ENCODE peak calls at places on chromosomes 16 and 17, in nine cellular contexts. One of them, this sample, is unnamed.

GRCh38 chr16:85136705-85137322 is 24.5 kb upstream of the CIBAR2 start:
- DNase-seq in aorta: no peak
- DNase-seq in BE2C: no peak
- DNase-seq in effector memory CD8-positive, alpha-beta T cell: no peak
- DNase-seq in foreskin fibroblast: peak; percentile 77
- DNase-seq in NCI-H1105: no peak
- DNase-seq in activated gamma-delta T cell treated with Interleukin-2 at 50 U/mL for 16 hours: no peak
- DNase-seq in Peyer's patch: peak; percentile 29
- DNase-seq in HTR-8/SVneo: no peak
- DNase-seq in this sample: no peak

GRCh38 chr17:45020354-45021138 is 30.9 kb downstream of the DCAKD start:
- DNase-seq in aorta: no peak
- DNase-seq in BE2C: peak; percentile 60
- DNase-seq in effector memory CD8-positive, alpha-beta T cell: no peak
- DNase-seq in foreskin fibroblast: peak; percentile 76
- DNase-seq in NCI-H1105: no peak
- DNase-seq in activated gamma-delta T cell treated with Interleukin-2 at 50 U/mL for 16 hours: no peak
- DNase-seq in Peyer's patch: no peak
- DNase-seq in HTR-8/SVneo: no peak
- DNase-seq in this sample: no peak

GRCh38 chr17:81191646-81192045 is 25.6 kb upstream of the AATK start:
- DNase-seq in aorta: no peak
- DNase-seq in BE2C: peak; percentile 10
- DNase-seq in effector memory CD8-positive, alpha-beta T cell: no peak
- DNase-seq in foreskin fibroblast: no peak
- DNase-seq in NCI-H1105: no peak
- DNase-seq in activated gamma-delta T cell treated with Interleukin-2 at 50 U/mL for 16 hours: no peak
- DNase-seq in Peyer's patch: no peak
- DNase-seq in HTR-8/SVneo: no peak
- DNase-seq in this sample: no peak

GRCh38 chr16:47947741-47948140 is 208.1 kb downstream of the ABCC12 start:
- DNase-seq in aorta: no peak
- DNase-seq in BE2C: no peak
- DNase-seq in effector memory CD8-positive, alpha-beta T cell: no peak
- DNase-seq in foreskin fibroblast: no peak
- DNase-seq in NCI-H1105: no peak
- DNase-seq in activated gamma-delta T cell treated with Interleukin-2 at 50 U/mL for 16 hours: no peak
- DNase-seq in Peyer's patch: no peak
- DNase-seq in HTR-8/SVneo: no peak
- DNase-seq in this sample: no peak

GRCh38 chr17:77617516-77617915 is 341.0 kb upstream of the TNRC6C start:
- DNase-seq in aorta: no peak
- DNase-seq in BE2C: no peak
- DNase-seq in effector memory CD8-positive, alpha-beta T cell: no peak
- DNase-seq in foreskin fibroblast: no peak
- DNase-seq in NCI-H1105: no peak
- DNase-seq in activated gamma-delta T cell treated with Interleukin-2 at 50 U/mL for 16 hours: no peak
- DNase-seq in Peyer's patch: no peak
- DNase-seq in HTR-8/SVneo: no peak
- DNase-seq in this sample: no peak

GRCh38 chr16:11949527-11949926 is 7.7 kb upstream of the NPIPB2 start:
- DNase-seq in aorta: no peak
- DNase-seq in BE2C: peak; percentile 27
- DNase-seq in effector memory CD8-positive, alpha-beta T cell: peak; percentile 3
- DNase-seq in foreskin fibroblast: peak; percentile 81
- DNase-seq in NCI-H1105: peak; percentile 40
- DNase-seq in activated gamma-delta T cell treated with Interleukin-2 at 50 U/mL for 16 hours: no peak
- DNase-seq in Peyer's patch: no peak
- DNase-seq in HTR-8/SVneo: peak; percentile 59
- DNase-seq in this sample: no peak

GRCh38 chr17:48723555-48724239 is 712 bp downstream of the PRAC2 start:
- DNase-seq in aorta: no peak
- DNase-seq in BE2C: no peak
- DNase-seq in effector memory CD8-positive, alpha-beta T cell: no peak
- DNase-seq in foreskin fibroblast: peak; percentile 63
- DNase-seq in NCI-H1105: no peak
- DNase-seq in activated gamma-delta T cell treated with Interleukin-2 at 50 U/mL for 16 hours: no peak
- DNase-seq in Peyer's patch: no peak
- DNase-seq in HTR-8/SVneo: no peak
- DNase-seq in this sample: no peak

GRCh38 chr16:30698816-30699614 is at the start of gene SRCAP:
- DNase-seq in aorta: peak; percentile 96
- DNase-seq in BE2C: peak; percentile 83
- DNase-seq in effector memory CD8-positive, alpha-beta T cell: peak; percentile 72
- DNase-seq in foreskin fibroblast: peak; percentile 91
- DNase-seq in NCI-H1105: peak; percentile 75
- DNase-seq in activated gamma-delta T cell treated with Interleukin-2 at 50 U/mL for 16 hours: peak; percentile 74
- DNase-seq in Peyer's patch: peak; percentile 87
- DNase-seq in HTR-8/SVneo: peak; percentile 84
- DNase-seq in this sample: peak; percentile 79

GRCh38 chr16:85524630-85525463 is 88.3 kb upstream of the GSE1 start:
- DNase-seq in aorta: no peak
- DNase-seq in BE2C: peak; percentile 79
- DNase-seq in effector memory CD8-positive, alpha-beta T cell: no peak
- DNase-seq in foreskin fibroblast: peak; percentile 35
- DNase-seq in NCI-H1105: no peak
- DNase-seq in activated gamma-delta T cell treated with Interleukin-2 at 50 U/mL for 16 hours: no peak
- DNase-seq in Peyer's patch: no peak
- DNase-seq in HTR-8/SVneo: no peak
- DNase-seq in this sample: no peak

GRCh38 chr16:58186176-58186944 is 11.5 kb downstream of the CSNK2A2 start:
- DNase-seq in aorta: no peak
- DNase-seq in BE2C: no peak
- DNase-seq in effector memory CD8-positive, alpha-beta T cell: no peak
- DNase-seq in foreskin fibroblast: no peak
- DNase-seq in NCI-H1105: no peak
- DNase-seq in activated gamma-delta T cell treated with Interleukin-2 at 50 U/mL for 16 hours: no peak
- DNase-seq in Peyer's patch: no peak
- DNase-seq in HTR-8/SVneo: no peak
- DNase-seq in this sample: no peak

GRCh38 chr16:11913425-11914079 is 2.2 kb downstream of the GSPT1 start:
- DNase-seq in aorta: no peak
- DNase-seq in BE2C: no peak
- DNase-seq in effector memory CD8-positive, alpha-beta T cell: peak; percentile 43
- DNase-seq in foreskin fibroblast: peak; percentile 45
- DNase-seq in NCI-H1105: no peak
- DNase-seq in activated gamma-delta T cell treated with Interleukin-2 at 50 U/mL for 16 hours: peak; percentile 29
- DNase-seq in Peyer's patch: no peak
- DNase-seq in HTR-8/SVneo: no peak
- DNase-seq in this sample: peak; percentile 80

GRCh38 chr16:85005278-85006069 is 5.9 kb downstream of the ZDHHC7 start:
- DNase-seq in aorta: peak; percentile 30
- DNase-seq in BE2C: no peak
- DNase-seq in effector memory CD8-positive, alpha-beta T cell: no peak
- DNase-seq in foreskin fibroblast: peak; percentile 72
- DNase-seq in NCI-H1105: no peak
- DNase-seq in activated gamma-delta T cell treated with Interleukin-2 at 50 U/mL for 16 hours: no peak
- DNase-seq in Peyer's patch: no peak
- DNase-seq in HTR-8/SVneo: no peak
- DNase-seq in this sample: no peak

GRCh38 chr16:65546353-65546791 is 424.5 kb upstream of the CDH11 start:
- DNase-seq in aorta: no peak
- DNase-seq in BE2C: peak; percentile 54
- DNase-seq in effector memory CD8-positive, alpha-beta T cell: no peak
- DNase-seq in foreskin fibroblast: peak; percentile 70
- DNase-seq in NCI-H1105: no peak
- DNase-seq in activated gamma-delta T cell treated with Interleukin-2 at 50 U/mL for 16 hours: no peak
- DNase-seq in Peyer's patch: no peak
- DNase-seq in HTR-8/SVneo: no peak
- DNase-seq in this sample: no peak

GRCh38 chr17:28119560-28119959 is 77.1 kb downstream of the NLK start:
- DNase-seq in aorta: no peak
- DNase-seq in BE2C: no peak
- DNase-seq in effector memory CD8-positive, alpha-beta T cell: no peak
- DNase-seq in foreskin fibroblast: no peak
- DNase-seq in NCI-H1105: no peak
- DNase-seq in activated gamma-delta T cell treated with Interleukin-2 at 50 U/mL for 16 hours: no peak
- DNase-seq in Peyer's patch: no peak
- DNase-seq in HTR-8/SVneo: no peak
- DNase-seq in this sample: no peak

GRCh38 chr17:48597775-48598631 is 4.4 kb upstream of the HOXB5 start:
- DNase-seq in aorta: peak; percentile 90
- DNase-seq in BE2C: no peak
- DNase-seq in effector memory CD8-positive, alpha-beta T cell: no peak
- DNase-seq in foreskin fibroblast: no peak
- DNase-seq in NCI-H1105: peak; percentile 17
- DNase-seq in activated gamma-delta T cell treated with Interleukin-2 at 50 U/mL for 16 hours: no peak
- DNase-seq in Peyer's patch: no peak
- DNase-seq in HTR-8/SVneo: peak; percentile 61
- DNase-seq in this sample: no peak

GRCh38 chr16:13120091-13120490 is 218.7 kb downstream of the SHISA9 start:
- DNase-seq in aorta: no peak
- DNase-seq in BE2C: no peak
- DNase-seq in effector memory CD8-positive, alpha-beta T cell: no peak
- DNase-seq in foreskin fibroblast: no peak
- DNase-seq in NCI-H1105: no peak
- DNase-seq in activated gamma-delta T cell treated with Interleukin-2 at 50 U/mL for 16 hours: no peak
- DNase-seq in Peyer's patch: no peak
- DNase-seq in HTR-8/SVneo: no peak
- DNase-seq in this sample: no peak

GRCh38 chr16:26816266-26816665 is 250.5 kb upstream of the C16orf82 start:
- DNase-seq in aorta: no peak
- DNase-seq in BE2C: no peak
- DNase-seq in effector memory CD8-positive, alpha-beta T cell: no peak
- DNase-seq in foreskin fibroblast: peak; percentile 4
- DNase-seq in NCI-H1105: no peak
- DNase-seq in activated gamma-delta T cell treated with Interleukin-2 at 50 U/mL for 16 hours: no peak
- DNase-seq in Peyer's patch: no peak
- DNase-seq in HTR-8/SVneo: no peak
- DNase-seq in this sample: no peak

GRCh38 chr17:13181683-13182082 is 163.9 kb upstream of the ELAC2 start:
- DNase-seq in aorta: no peak
- DNase-seq in BE2C: no peak
- DNase-seq in effector memory CD8-positive, alpha-beta T cell: no peak
- DNase-seq in foreskin fibroblast: no peak
- DNase-seq in NCI-H1105: no peak
- DNase-seq in activated gamma-delta T cell treated with Interleukin-2 at 50 U/mL for 16 hours: no peak
- DNase-seq in Peyer's patch: no peak
- DNase-seq in HTR-8/SVneo: no peak
- DNase-seq in this sample: no peak

GRCh38 chr17:2822358-2822757 is 26.1 kb downstream of the RAP1GAP2 start:
- DNase-seq in aorta: no peak
- DNase-seq in BE2C: no peak
- DNase-seq in effector memory CD8-positive, alpha-beta T cell: no peak
- DNase-seq in foreskin fibroblast: no peak
- DNase-seq in NCI-H1105: no peak
- DNase-seq in activated gamma-delta T cell treated with Interleukin-2 at 50 U/mL for 16 hours: no peak
- DNase-seq in Peyer's patch: no peak
- DNase-seq in HTR-8/SVneo: no peak
- DNase-seq in this sample: no peak

GRCh38 chr16:89615176-89615575 is 1.7 kb downstream of the DPEP1 start:
- DNase-seq in aorta: no peak
- DNase-seq in BE2C: no peak
- DNase-seq in effector memory CD8-positive, alpha-beta T cell: no peak
- DNase-seq in foreskin fibroblast: no peak
- DNase-seq in NCI-H1105: no peak
- DNase-seq in activated gamma-delta T cell treated with Interleukin-2 at 50 U/mL for 16 hours: no peak
- DNase-seq in Peyer's patch: no peak
- DNase-seq in HTR-8/SVneo: no peak
- DNase-seq in this sample: no peak

GRCh38 chr17:30380106-30380420 is 1.3 kb downstream of the CPD start:
- DNase-seq in aorta: no peak
- DNase-seq in BE2C: no peak
- DNase-seq in effector memory CD8-positive, alpha-beta T cell: no peak
- DNase-seq in foreskin fibroblast: peak; percentile 44
- DNase-seq in NCI-H1105: no peak
- DNase-seq in activated gamma-delta T cell treated with Interleukin-2 at 50 U/mL for 16 hours: no peak
- DNase-seq in Peyer's patch: no peak
- DNase-seq in HTR-8/SVneo: no peak
- DNase-seq in this sample: no peak

GRCh38 chr16:2436110-2436509 is 6.9 kb downstream of the CCNF start:
- DNase-seq in aorta: peak; percentile 48
- DNase-seq in BE2C: no peak
- DNase-seq in effector memory CD8-positive, alpha-beta T cell: no peak
- DNase-seq in foreskin fibroblast: no peak
- DNase-seq in NCI-H1105: no peak
- DNase-seq in activated gamma-delta T cell treated with Interleukin-2 at 50 U/mL for 16 hours: no peak
- DNase-seq in Peyer's patch: no peak
- DNase-seq in HTR-8/SVneo: no peak
- DNase-seq in this sample: no peak

GRCh38 chr17:29567362-29568330 is 809 bp upstream of the ABHD15 start:
- DNase-seq in aorta: peak; percentile 87
- DNase-seq in BE2C: peak; percentile 51
- DNase-seq in effector memory CD8-positive, alpha-beta T cell: peak; percentile 69
- DNase-seq in foreskin fibroblast: peak; percentile 82
- DNase-seq in NCI-H1105: peak; percentile 46
- DNase-seq in activated gamma-delta T cell treated with Interleukin-2 at 50 U/mL for 16 hours: peak; percentile 71
- DNase-seq in Peyer's patch: peak; percentile 84
- DNase-seq in HTR-8/SVneo: no peak
- DNase-seq in this sample: peak; percentile 59

GRCh38 chr17:17525331-17525730 is 29.1 kb upstream of the RASD1 start:
- DNase-seq in aorta: no peak
- DNase-seq in BE2C: no peak
- DNase-seq in effector memory CD8-positive, alpha-beta T cell: no peak
- DNase-seq in foreskin fibroblast: no peak
- DNase-seq in NCI-H1105: no peak
- DNase-seq in activated gamma-delta T cell treated with Interleukin-2 at 50 U/mL for 16 hours: no peak
- DNase-seq in Peyer's patch: no peak
- DNase-seq in HTR-8/SVneo: no peak
- DNase-seq in this sample: no peak

GRCh38 chr17:13437966-13438779 is 163.6 kb downstream of the HS3ST3A1 start:
- DNase-seq in aorta: no peak
- DNase-seq in BE2C: no peak
- DNase-seq in effector memory CD8-positive, alpha-beta T cell: no peak
- DNase-seq in foreskin fibroblast: peak; percentile 70
- DNase-seq in NCI-H1105: no peak
- DNase-seq in activated gamma-delta T cell treated with Interleukin-2 at 50 U/mL for 16 hours: no peak
- DNase-seq in Peyer's patch: no peak
- DNase-seq in HTR-8/SVneo: no peak
- DNase-seq in this sample: no peak

GRCh38 chr17:32936157-32936893 is 8.4 kb downstream of the TMEM98 start:
- DNase-seq in aorta: no peak
- DNase-seq in BE2C: no peak
- DNase-seq in effector memory CD8-positive, alpha-beta T cell: no peak
- DNase-seq in foreskin fibroblast: no peak
- DNase-seq in NCI-H1105: no peak
- DNase-seq in activated gamma-delta T cell treated with Interleukin-2 at 50 U/mL for 16 hours: no peak
- DNase-seq in Peyer's patch: no peak
- DNase-seq in HTR-8/SVneo: no peak
- DNase-seq in this sample: no peak

GRCh38 chr17:14919049-14919545 is 346.0 kb downstream of the PMP22 start:
- DNase-seq in aorta: no peak
- DNase-seq in BE2C: no peak
- DNase-seq in effector memory CD8-positive, alpha-beta T cell: no peak
- DNase-seq in foreskin fibroblast: no peak
- DNase-seq in NCI-H1105: no peak
- DNase-seq in activated gamma-delta T cell treated with Interleukin-2 at 50 U/mL for 16 hours: no peak
- DNase-seq in Peyer's patch: no peak
- DNase-seq in HTR-8/SVneo: no peak
- DNase-seq in this sample: no peak

GRCh38 chr17:61205931-61206330 is 193.7 kb upstream of the TBX2 start:
- DNase-seq in aorta: no peak
- DNase-seq in BE2C: no peak
- DNase-seq in effector memory CD8-positive, alpha-beta T cell: no peak
- DNase-seq in foreskin fibroblast: peak; percentile 56
- DNase-seq in NCI-H1105: no peak
- DNase-seq in activated gamma-delta T cell treated with Interleukin-2 at 50 U/mL for 16 hours: no peak
- DNase-seq in Peyer's patch: no peak
- DNase-seq in HTR-8/SVneo: no peak
- DNase-seq in this sample: no peak

GRCh38 chr16:87375426-87376135 is 8.0 kb downstream of the FBXO31 start:
- DNase-seq in aorta: peak; percentile 50
- DNase-seq in BE2C: no peak
- DNase-seq in effector memory CD8-positive, alpha-beta T cell: no peak
- DNase-seq in foreskin fibroblast: peak; percentile 64
- DNase-seq in NCI-H1105: no peak
- DNase-seq in activated gamma-delta T cell treated with Interleukin-2 at 50 U/mL for 16 hours: no peak
- DNase-seq in Peyer's patch: no peak
- DNase-seq in HTR-8/SVneo: no peak
- DNase-seq in this sample: no peak

GRCh38 chr17:71922439-71922838 is 198.4 kb upstream of the SOX9 start:
- DNase-seq in aorta: no peak
- DNase-seq in BE2C: no peak
- DNase-seq in effector memory CD8-positive, alpha-beta T cell: no peak
- DNase-seq in foreskin fibroblast: peak; percentile 54
- DNase-seq in NCI-H1105: no peak
- DNase-seq in activated gamma-delta T cell treated with Interleukin-2 at 50 U/mL for 16 hours: no peak
- DNase-seq in Peyer's patch: no peak
- DNase-seq in HTR-8/SVneo: peak; percentile 82
- DNase-seq in this sample: no peak